ENCODE peak calls at places on chromosomes 1 and 21, in eight cellular contexts. One of them, this sample, is unnamed. For H3K4me1, the result is how much of the 10 kb centered on the place peaks cover.

GRCh38 chr21:42630626-42631025 is 22.8 kb upstream of the PDE9A start:
- DNase-seq in A549: no peak
- DNase-seq in H9: no peak
- DNase-seq in heart right ventricle: no peak
- DNase-seq in tibial nerve: no peak
- DNase-seq in GM23248: peak
- DNase-seq in IMR-90: no peak
- DNase-seq in right cardiac atrium: no peak
- DNase-seq in this sample: no peak

GRCh38 chr1:65495137-65495536 is 74.7 kb downstream of the LEPR start:
- DNase-seq in IMR-90: no peak
- DNase-seq in GM23248: peak
- DNase-seq in heart right ventricle: no peak
- DNase-seq in right cardiac atrium: no peak
- DNase-seq in A549: no peak
- DNase-seq in tibial nerve: no peak
- DNase-seq in H9: no peak
- DNase-seq in this sample: no peak

GRCh38 chr1:202662081-202662480 is 48.2 kb downstream of the SYT2 start:
- DNase-seq in GM23248: no peak
- DNase-seq in heart right ventricle: no peak
- DNase-seq in tibial nerve: no peak
- DNase-seq in A549: no peak
- DNase-seq in IMR-90: no peak
- DNase-seq in H9: no peak
- DNase-seq in right cardiac atrium: no peak
- DNase-seq in this sample: no peak

GRCh38 chr21:45180289-45180599 is 105.9 kb downstream of the ADARB1 start:
- DNase-seq in right cardiac atrium: no peak
- DNase-seq in tibial nerve: no peak
- DNase-seq in H9: no peak
- DNase-seq in heart right ventricle: no peak
- DNase-seq in A549: no peak
- DNase-seq in GM23248: no peak
- DNase-seq in IMR-90: no peak
- DNase-seq in this sample: no peak

GRCh38 chr1:64948905-64949833 is 17.2 kb downstream of the JAK1 start:
- DNase-seq in heart right ventricle: no peak
- DNase-seq in IMR-90: no peak
- DNase-seq in A549: no peak
- DNase-seq in right cardiac atrium: no peak
- DNase-seq in tibial nerve: no peak
- DNase-seq in GM23248: peak
- DNase-seq in H9: no peak
- DNase-seq in this sample: no peak

GRCh38 chr21:44012474-44013379 is 618 bp downstream of the TRAPPC10 start:
- DNase-seq in tibial nerve: no peak
- DNase-seq in heart right ventricle: peak
- DNase-seq in A549: peak
- DNase-seq in IMR-90: peak
- DNase-seq in GM23248: peak
- DNase-seq in right cardiac atrium: peak
- DNase-seq in H9: peak
- DNase-seq in this sample: peak

GRCh38 chr1:103265551-103265950 is 157.2 kb upstream of the COL11A1 start:
- DNase-seq in A549: peak
- DNase-seq in IMR-90: peak
- DNase-seq in tibial nerve: no peak
- DNase-seq in right cardiac atrium: no peak
- DNase-seq in H9: no peak
- DNase-seq in heart right ventricle: no peak
- DNase-seq in GM23248: peak
- DNase-seq in this sample: no peak

GRCh38 chr1:230827081-230827681 is 41.1 kb downstream of the C1orf198 start:
- DNase-seq in tibial nerve: peak
- DNase-seq in A549: no peak
- DNase-seq in heart right ventricle: peak
- DNase-seq in GM23248: peak
- DNase-seq in H9: no peak
- DNase-seq in right cardiac atrium: peak
- DNase-seq in IMR-90: peak
- DNase-seq in this sample: no peak

DNA sequence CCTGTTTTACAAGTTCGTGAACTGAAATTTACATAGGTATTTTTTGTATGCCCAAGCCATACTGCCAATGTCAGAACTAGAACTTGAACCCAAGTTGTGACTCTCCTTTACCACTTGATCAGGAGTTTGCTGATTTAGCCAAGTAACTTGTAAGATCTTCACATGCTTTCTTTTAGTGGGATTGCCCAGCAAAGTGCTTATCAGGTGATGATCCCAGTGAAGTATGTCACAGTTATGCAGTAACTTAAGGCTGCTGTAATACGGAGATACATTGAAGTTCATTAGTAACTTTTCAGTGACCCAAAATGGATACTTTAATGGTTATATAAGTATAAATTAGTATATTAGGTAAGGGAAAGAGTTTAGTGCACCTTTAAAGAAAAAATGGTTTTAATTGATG is 3.8 kb downstream of the SRSF11 start:
- DNase-seq in A549: no peak
- DNase-seq in tibial nerve: no peak
- DNase-seq in H9: no peak
- DNase-seq in heart right ventricle: no peak
- DNase-seq in right cardiac atrium: no peak
- DNase-seq in IMR-90: no peak
- DNase-seq in GM23248: no peak
- DNase-seq in this sample: no peak
- H3K4me1 ChIP-seq in A549: half or more
- H3K4me1 ChIP-seq in tibial nerve: under half
- H3K4me1 ChIP-seq in H9: under half
- H3K4me1 ChIP-seq in heart right ventricle: half or more
- H3K4me1 ChIP-seq in right cardiac atrium: under half
- H3K4me1 ChIP-seq in IMR-90: under half
- H3K4me1 ChIP-seq in GM23248: half or more
- H3K4me1 ChIP-seq in this sample: under half

DNA sequence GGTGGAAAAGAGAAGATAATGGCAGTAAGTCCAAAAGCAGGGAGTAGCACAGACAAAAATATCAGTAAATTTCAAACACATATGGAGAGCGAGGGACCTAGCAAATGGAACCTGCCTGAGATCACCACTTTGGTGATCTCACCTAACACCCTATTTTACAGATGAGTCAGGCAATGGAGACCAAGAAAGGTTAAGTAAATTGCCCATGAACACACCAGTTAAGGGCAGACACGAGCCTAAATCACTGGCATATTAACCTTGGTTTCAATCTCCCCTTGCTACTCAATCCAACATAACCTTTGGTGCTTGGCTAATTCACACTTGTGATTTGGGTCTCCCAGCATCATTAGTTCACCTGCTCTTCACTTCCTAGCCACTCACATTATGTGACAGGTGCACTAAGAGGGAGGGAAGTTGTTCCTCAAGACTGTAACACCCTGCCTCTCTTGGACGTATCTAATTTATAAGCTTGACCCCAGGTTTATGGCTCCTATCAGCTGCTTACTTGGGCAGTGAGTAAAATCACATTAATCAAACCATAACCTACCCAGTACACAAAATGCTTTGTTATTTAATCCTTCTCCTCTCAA is 11.5 kb downstream of the ZNF697 start:
- DNase-seq in GM23248: no peak
- DNase-seq in A549: no peak
- DNase-seq in IMR-90: no peak
- DNase-seq in H9: no peak
- DNase-seq in right cardiac atrium: no peak
- DNase-seq in tibial nerve: no peak
- DNase-seq in heart right ventricle: no peak
- DNase-seq in this sample: no peak
- H3K4me1 ChIP-seq in GM23248: under half
- H3K4me1 ChIP-seq in A549: under half
- H3K4me1 ChIP-seq in IMR-90: under half
- H3K4me1 ChIP-seq in H9: under half
- H3K4me1 ChIP-seq in right cardiac atrium: under half
- H3K4me1 ChIP-seq in tibial nerve: under half
- H3K4me1 ChIP-seq in heart right ventricle: half or more
- H3K4me1 ChIP-seq in this sample: under half

DNA sequence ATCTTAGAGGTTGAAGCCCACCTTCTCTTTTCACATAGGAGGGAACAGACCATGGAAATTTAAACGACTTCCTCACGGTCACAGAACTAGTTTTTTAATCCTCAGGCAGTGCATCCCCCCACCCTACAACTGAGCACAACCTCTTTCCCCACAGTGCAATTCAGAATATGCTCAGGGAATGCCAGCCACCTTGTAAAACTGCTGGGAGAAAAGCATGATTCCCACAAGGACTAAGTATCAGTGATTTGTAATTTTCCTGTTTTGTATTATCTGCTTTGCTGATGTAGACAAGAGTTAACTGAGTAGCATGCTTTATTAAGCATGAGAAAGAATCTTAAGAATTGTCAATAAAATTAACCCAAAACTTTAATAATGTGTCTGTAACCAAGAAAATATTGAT is 23.8 kb downstream of the TMEM50A start:
- DNase-seq in right cardiac atrium: no peak
- DNase-seq in H9: no peak
- DNase-seq in tibial nerve: no peak
- DNase-seq in IMR-90: no peak
- DNase-seq in heart right ventricle: no peak
- DNase-seq in GM23248: no peak
- DNase-seq in A549: no peak
- DNase-seq in this sample: no peak
- H3K4me1 ChIP-seq in right cardiac atrium: under half
- H3K4me1 ChIP-seq in H9: under half
- H3K4me1 ChIP-seq in tibial nerve: under half
- H3K4me1 ChIP-seq in IMR-90: under half
- H3K4me1 ChIP-seq in heart right ventricle: under half
- H3K4me1 ChIP-seq in GM23248: under half
- H3K4me1 ChIP-seq in A549: under half
- H3K4me1 ChIP-seq in this sample: under half

GRCh38 chr1:11280719-11281376 is 7.8 kb downstream of the UBIAD1 start:
- DNase-seq in right cardiac atrium: no peak
- DNase-seq in A549: no peak
- DNase-seq in GM23248: no peak
- DNase-seq in IMR-90: no peak
- DNase-seq in heart right ventricle: no peak
- DNase-seq in tibial nerve: no peak
- DNase-seq in H9: no peak
- DNase-seq in this sample: peak
- H3K4me1 ChIP-seq in right cardiac atrium: under half
- H3K4me1 ChIP-seq in A549: under half
- H3K4me1 ChIP-seq in GM23248: under half
- H3K4me1 ChIP-seq in IMR-90: under half
- H3K4me1 ChIP-seq in heart right ventricle: under half
- H3K4me1 ChIP-seq in tibial nerve: under half
- H3K4me1 ChIP-seq in H9: under half
- H3K4me1 ChIP-seq in this sample: under half

GRCh38 chr1:67736750-67737149 is 51.7 kb downstream of the GADD45A start:
- DNase-seq in H9: no peak
- DNase-seq in IMR-90: no peak
- DNase-seq in tibial nerve: no peak
- DNase-seq in right cardiac atrium: no peak
- DNase-seq in heart right ventricle: no peak
- DNase-seq in GM23248: no peak
- DNase-seq in A549: no peak
- DNase-seq in this sample: no peak
- H3K4me1 ChIP-seq in H9: under half
- H3K4me1 ChIP-seq in IMR-90: under half
- H3K4me1 ChIP-seq in tibial nerve: under half
- H3K4me1 ChIP-seq in right cardiac atrium: under half
- H3K4me1 ChIP-seq in heart right ventricle: half or more
- H3K4me1 ChIP-seq in GM23248: under half
- H3K4me1 ChIP-seq in A549: half or more
- H3K4me1 ChIP-seq in this sample: under half

DNA sequence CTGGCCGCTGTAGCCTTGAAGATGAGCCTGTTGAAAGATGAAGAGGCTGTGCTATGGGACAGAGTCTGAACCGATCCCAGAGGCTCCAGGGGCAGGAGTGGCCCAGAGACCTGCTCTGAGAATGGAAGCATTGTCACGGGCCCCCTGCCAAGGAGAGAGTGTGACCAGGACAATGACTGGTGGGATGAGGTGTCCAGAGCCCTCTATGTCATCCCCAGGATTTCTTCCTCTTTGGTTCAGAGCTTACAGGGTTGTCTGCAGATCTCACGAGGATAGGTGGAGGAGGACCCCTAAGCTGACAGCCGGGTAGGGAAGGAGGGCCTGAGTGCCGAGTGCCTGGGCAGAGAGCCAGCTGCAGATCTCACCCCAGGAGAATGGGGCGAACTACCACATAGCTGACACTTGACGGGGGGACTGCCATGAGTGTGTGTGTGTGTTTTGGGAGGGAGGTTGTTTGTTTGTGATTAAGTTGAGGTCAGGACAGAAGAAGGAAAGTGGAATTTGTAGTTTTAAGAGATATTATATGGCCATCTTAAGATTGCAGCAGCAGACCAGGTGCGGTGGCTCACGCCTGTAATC is 25.4 kb downstream of the PIK3CD start:
- DNase-seq in A549: no peak
- DNase-seq in heart right ventricle: no peak
- DNase-seq in tibial nerve: no peak
- DNase-seq in IMR-90: no peak
- DNase-seq in GM23248: no peak
- DNase-seq in right cardiac atrium: no peak
- DNase-seq in H9: no peak
- DNase-seq in this sample: no peak
- H3K4me1 ChIP-seq in A549: under half
- H3K4me1 ChIP-seq in heart right ventricle: under half
- H3K4me1 ChIP-seq in tibial nerve: under half
- H3K4me1 ChIP-seq in IMR-90: under half
- H3K4me1 ChIP-seq in GM23248: under half
- H3K4me1 ChIP-seq in right cardiac atrium: under half
- H3K4me1 ChIP-seq in H9: under half
- H3K4me1 ChIP-seq in this sample: under half

GRCh38 chr1:113783254-113784103 is 24.2 kb upstream of the PHTF1 start:
- DNase-seq in right cardiac atrium: peak
- DNase-seq in H9: no peak
- DNase-seq in IMR-90: peak
- DNase-seq in GM23248: peak
- DNase-seq in A549: no peak
- DNase-seq in tibial nerve: no peak
- DNase-seq in heart right ventricle: no peak
- DNase-seq in this sample: no peak
- H3K4me1 ChIP-seq in right cardiac atrium: under half
- H3K4me1 ChIP-seq in H9: under half
- H3K4me1 ChIP-seq in IMR-90: under half
- H3K4me1 ChIP-seq in GM23248: under half
- H3K4me1 ChIP-seq in A549: under half
- H3K4me1 ChIP-seq in tibial nerve: under half
- H3K4me1 ChIP-seq in heart right ventricle: half or more
- H3K4me1 ChIP-seq in this sample: half or more

DNA sequence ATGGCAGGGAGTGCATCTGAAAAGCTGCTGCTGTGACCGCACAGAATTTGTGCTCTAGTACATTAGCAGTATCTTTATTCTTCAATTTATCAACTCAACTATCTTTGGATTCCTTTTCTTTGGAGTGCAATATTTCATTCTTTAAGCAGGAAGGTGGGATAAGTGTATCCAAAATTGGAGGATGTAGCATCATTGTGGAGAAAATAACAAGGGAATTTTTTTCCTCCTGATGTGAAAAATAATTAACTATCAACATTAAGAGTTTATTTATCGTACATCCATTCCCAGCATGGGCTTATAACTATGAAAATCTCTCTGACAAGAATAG is 25.5 kb downstream of the MAP3K7CL start:
- DNase-seq in heart right ventricle: no peak
- DNase-seq in GM23248: no peak
- DNase-seq in tibial nerve: no peak
- DNase-seq in H9: no peak
- DNase-seq in right cardiac atrium: no peak
- DNase-seq in IMR-90: no peak
- DNase-seq in A549: no peak
- DNase-seq in this sample: no peak
- H3K4me1 ChIP-seq in heart right ventricle: under half
- H3K4me1 ChIP-seq in GM23248: under half
- H3K4me1 ChIP-seq in tibial nerve: under half
- H3K4me1 ChIP-seq in H9: under half
- H3K4me1 ChIP-seq in right cardiac atrium: under half
- H3K4me1 ChIP-seq in IMR-90: under half
- H3K4me1 ChIP-seq in A549: under half
- H3K4me1 ChIP-seq in this sample: under half

This sample was measured in naive thymus-derived CD4-positive, alpha-beta T cell.